ENCODE peak calls at places on chromosomes 13 and 19, in six cellular contexts. H, Y, S, K, O and Z are unnamed samples.

GRCh38 chr13:68170961-68171360 is 940.8 kb upstream of the PCDH9 start:
- DNase-seq in S (no peak), Y (no peak), K (no peak), O (no peak), H (no peak), Z (no peak)

GRCh38 chr13:32300406-32300805 is 14.8 kb downstream of the ZAR1L start:
- DNase-seq in H (no peak), Y (no peak), O (no peak), S (no peak), K (no peak), Z (no peak)

GRCh38 chr19:5093297-5093858 is 124.5 kb downstream of the KDM4B start:
- DNase-seq in K (no peak), O (no peak), H (no peak), Y (no peak), S (no peak), Z (no peak)

GRCh38 chr13:100302391-100302790 is 213.5 kb downstream of the PCCA start:
- DNase-seq in K (no peak), O (no peak), Y (no peak), S (no peak), H (no peak), Z (no peak)

GRCh38 chr13:94309997-94310842 is 169.3 kb downstream of the DCT start:
- DNase-seq in Y (no peak), O (peak), S (no peak), K (no peak), H (no peak), Z (no peak)

GRCh38 chr19:35302446-35302845 is 10.5 kb downstream of the MAG start:
- DNase-seq in O (no peak), K (no peak), H (no peak), S (no peak), Y (no peak), Z (no peak)

GRCh38 chr13:53160211-53160610 is 131.6 kb downstream of the OLFM4 start:
- DNase-seq in Y (no peak), S (no peak), H (no peak), O (no peak), K (no peak), Z (no peak)

GRCh38 chr13:42266464-42266863 is 5.5 kb upstream of the AKAP11 start:
- DNase-seq in S (no peak), O (peak), K (no peak), H (no peak), Y (no peak), Z (no peak)

GRCh38 chr13:51525567-51526165 is 58.6 kb upstream of the WDFY2 start:
- DNase-seq in O (no peak), H (no peak), S (no peak), K (no peak), Y (no peak), Z (no peak)

GRCh38 chr13:99721606-99722384 is 220.5 kb downstream of the TM9SF2 start:
- DNase-seq in S (no peak), O (no peak), H (no peak), K (no peak), Y (no peak), Z (no peak)

GRCh38 chr19:34313188-34313587 is 51.8 kb upstream of the GPI start:
- DNase-seq in H (no peak), Y (no peak), S (no peak), O (peak), K (no peak), Z (no peak)

GRCh38 chr19:17236414-17236716 is 9.4 kb downstream of the NR2F6 start:
- DNase-seq in K (no peak), O (no peak), S (no peak), H (no peak), Y (no peak), Z (no peak)

GRCh38 chr19:49987159-49987698 is 26.3 kb upstream of the SIGLEC11 start:
- DNase-seq in O (peak), H (peak), Y (peak), K (peak), S (peak), Z (peak)

GRCh38 chr13:76861859-76862258 is 24.3 kb downstream of the KCTD12 start:
- DNase-seq in Y (no peak), H (no peak), K (no peak), O (no peak), S (no peak), Z (no peak)

GRCh38 chr19:29810504-29810871 is 1.3 kb upstream of the CCNE1 start:
- DNase-seq in S (no peak), Y (no peak), H (no peak), K (no peak), O (no peak), Z (no peak)

GRCh38 chr13:99174533-99175100 is 26.0 kb upstream of the UBAC2 start:
- DNase-seq in K (no peak), S (no peak), H (no peak), O (no peak), Y (no peak), Z (no peak)

GRCh38 chr13:23098508-23098907 is 82.3 kb upstream of the SGCG start:
- DNase-seq in Y (no peak), H (no peak), S (no peak), K (no peak), O (no peak), Z (no peak)

GRCh38 chr13:99565478-99566124 is 64.3 kb downstream of the TM9SF2 start:
- DNase-seq in K (no peak), H (no peak), Y (no peak), S (no peak), O (no peak), Z (no peak)

GRCh38 chr13:43316997-43317396 is 293.6 kb downstream of the DNAJC15 start:
- DNase-seq in S (no peak), Y (no peak), H (no peak), K (no peak), O (peak), Z (no peak)

GRCh38 chr19:1407662-1408299 is 395 bp downstream of the DAZAP1 start:
- DNase-seq in H (peak), Y (no peak), S (no peak), O (no peak), K (no peak), Z (peak)

GRCh38 chr13:77492982-77493381 is 42.5 kb upstream of the SCEL start:
- DNase-seq in H (no peak), K (no peak), S (no peak), Y (no peak), O (peak), Z (no peak)

GRCh38 chr13:92572190-92572589 is 654.4 kb upstream of the GPC6 start:
- DNase-seq in O (no peak), K (no peak), Y (no peak), S (no peak), H (no peak), Z (no peak)

GRCh38 chr13:92578358-92578757 is 648.2 kb upstream of the GPC6 start:
- DNase-seq in H (no peak), Y (no peak), K (no peak), S (no peak), O (no peak), Z (no peak)

GRCh38 chr13:92574499-92574898 is 652.1 kb upstream of the GPC6 start:
- DNase-seq in H (no peak), O (no peak), Y (no peak), K (no peak), S (no peak), Z (no peak)

GRCh38 chr13:92575782-92576181 is 650.8 kb upstream of the GPC6 start:
- DNase-seq in K (no peak), H (no peak), S (no peak), Y (no peak), O (no peak), Z (no peak)

GRCh38 chr13:92573467-92574057 is 653.0 kb upstream of the GPC6 start:
- DNase-seq in Y (no peak), H (no peak), O (peak), K (no peak), S (no peak), Z (peak)
- TF ChIP-seq CTCF in Y (no peak), H (no peak), O (peak), K (peak), S (no peak), Z (peak)

DNA sequence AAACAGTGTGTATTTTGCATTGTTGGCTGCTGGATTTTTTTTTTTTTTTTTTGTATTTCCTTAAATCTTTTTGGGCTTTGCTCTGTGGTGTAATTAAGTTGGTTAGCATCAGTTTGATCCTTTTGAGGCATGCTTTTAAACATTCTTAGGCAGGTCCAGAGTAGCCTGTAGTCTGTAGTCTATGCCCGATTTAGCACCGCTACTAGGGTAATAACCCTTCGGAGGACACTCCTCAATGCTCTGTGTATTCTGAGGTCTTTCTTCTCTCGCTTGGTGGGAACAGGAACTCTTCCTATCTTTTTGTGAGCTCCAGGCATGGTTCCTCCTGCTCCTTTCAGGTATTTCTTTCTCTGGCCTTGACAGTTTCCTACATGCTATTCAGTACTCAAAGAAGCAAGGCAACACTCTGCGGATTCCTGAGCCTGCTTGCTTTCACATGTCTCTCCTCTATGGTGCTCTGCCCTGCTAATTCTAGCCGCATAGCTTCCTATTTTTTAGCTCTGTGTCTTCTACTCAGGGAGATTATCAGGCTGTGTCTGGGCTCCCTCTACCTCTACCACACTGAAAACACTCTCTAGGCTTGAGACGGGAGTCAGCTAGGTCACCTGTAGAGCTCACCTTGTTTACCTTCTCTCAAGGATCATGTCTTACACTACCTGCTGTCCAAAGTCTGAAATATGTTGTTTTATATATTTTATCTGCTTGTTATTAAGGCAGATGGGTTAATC is 195.1 kb downstream of the NDFIP2 start:
- DNase-seq in O (no peak), H (no peak), Y (no peak), S (no peak), K (no peak), Z (no peak)
- TF ChIP-seq CTCF in O (no peak), H (no peak), Y (no peak), S (no peak), K (no peak), Z (no peak)

DNA sequence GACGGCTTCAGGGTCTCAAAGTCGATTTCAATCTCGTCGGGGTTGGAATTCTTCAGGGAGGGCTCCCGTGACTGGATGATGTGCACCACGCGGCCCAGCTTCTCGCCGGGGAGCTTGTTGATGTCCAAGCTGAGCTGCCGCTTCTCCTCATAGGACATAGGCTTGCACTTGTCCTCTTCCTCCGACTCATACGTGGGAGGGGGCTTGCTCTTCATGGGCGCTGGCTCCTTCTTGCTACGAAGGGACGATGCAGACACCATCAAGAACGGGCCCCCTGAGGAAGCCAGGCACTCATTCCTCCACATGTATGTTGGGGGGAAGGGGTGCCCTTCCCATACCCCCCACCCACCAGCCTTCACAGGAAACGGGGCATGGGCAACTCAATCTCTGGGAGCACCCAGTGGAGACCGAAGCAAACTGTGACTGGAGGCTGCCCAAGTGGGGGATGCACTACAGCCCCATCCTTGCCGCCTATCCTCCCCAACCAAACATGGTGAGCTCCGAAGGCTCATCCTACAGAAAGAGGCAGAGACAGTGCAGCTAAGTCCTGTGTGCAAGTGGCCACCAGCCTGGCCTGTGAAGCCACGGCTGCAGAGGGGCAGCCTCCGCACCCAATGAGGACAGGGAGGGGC is 23.2 kb upstream of the EPHX3 start:
- DNase-seq in O (no peak), K (no peak), S (no peak), H (no peak), Y (no peak), Z (no peak)
- TF ChIP-seq CTCF in O (no peak), K (no peak), S (no peak), H (no peak), Y (no peak), Z (no peak)

GRCh38 chr19:3236272-3236671 is 11.8 kb downstream of the CELF5 start:
- DNase-seq in O (no peak), K (no peak), H (no peak), S (no peak), Y (no peak), Z (no peak)

GRCh38 chr19:3238066-3238561 is 13.7 kb downstream of the CELF5 start:
- DNase-seq in Y (no peak), H (no peak), O (no peak), K (no peak), S (no peak), Z (no peak)

GRCh38 chr19:3233116-3233515 is 8.7 kb downstream of the CELF5 start:
- DNase-seq in H (no peak), O (no peak), S (no peak), Y (no peak), K (no peak), Z (no peak)

GRCh38 chr19:3233831-3234230 is 9.4 kb downstream of the CELF5 start:
- DNase-seq in S (no peak), O (no peak), Y (no peak), H (no peak), K (no peak), Z (no peak)

DNA sequence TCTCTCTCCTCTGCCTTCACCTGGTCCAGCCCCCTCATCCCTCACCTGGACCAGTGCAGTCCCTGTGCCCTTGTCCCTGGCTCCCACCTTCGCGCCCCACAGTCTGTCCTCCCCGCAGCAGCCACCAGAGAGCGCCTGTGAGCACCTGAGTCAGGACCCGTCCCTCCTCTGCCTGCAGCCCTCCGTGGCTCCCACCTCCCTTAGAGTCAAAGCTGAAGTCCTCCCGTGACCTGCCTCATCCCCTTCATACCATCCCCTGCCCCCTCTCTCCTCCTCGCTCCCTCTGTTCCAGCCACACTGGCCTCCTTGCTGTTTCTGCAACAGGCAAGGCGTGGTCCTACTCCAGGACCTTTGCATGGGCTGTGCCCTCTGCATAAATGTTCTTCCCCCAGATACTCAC is 10.3 kb downstream of the CELF5 start:
- DNase-seq in H (no peak), Y (no peak), S (no peak), K (no peak), O (no peak), Z (no peak)
- TF ChIP-seq CTCF in H (no peak), Y (no peak), S (no peak), K (peak), O (peak), Z (peak)

GRCh38 chr13:21557995-21558394 is 46.0 kb downstream of the MICU2 start:
- DNase-seq in H (no peak), S (no peak), O (peak), K (no peak), Y (no peak), Z (no peak)
- TF ChIP-seq CTCF in H (peak), S (no peak), O (peak), K (peak), Y (peak), Z (peak)

DNA sequence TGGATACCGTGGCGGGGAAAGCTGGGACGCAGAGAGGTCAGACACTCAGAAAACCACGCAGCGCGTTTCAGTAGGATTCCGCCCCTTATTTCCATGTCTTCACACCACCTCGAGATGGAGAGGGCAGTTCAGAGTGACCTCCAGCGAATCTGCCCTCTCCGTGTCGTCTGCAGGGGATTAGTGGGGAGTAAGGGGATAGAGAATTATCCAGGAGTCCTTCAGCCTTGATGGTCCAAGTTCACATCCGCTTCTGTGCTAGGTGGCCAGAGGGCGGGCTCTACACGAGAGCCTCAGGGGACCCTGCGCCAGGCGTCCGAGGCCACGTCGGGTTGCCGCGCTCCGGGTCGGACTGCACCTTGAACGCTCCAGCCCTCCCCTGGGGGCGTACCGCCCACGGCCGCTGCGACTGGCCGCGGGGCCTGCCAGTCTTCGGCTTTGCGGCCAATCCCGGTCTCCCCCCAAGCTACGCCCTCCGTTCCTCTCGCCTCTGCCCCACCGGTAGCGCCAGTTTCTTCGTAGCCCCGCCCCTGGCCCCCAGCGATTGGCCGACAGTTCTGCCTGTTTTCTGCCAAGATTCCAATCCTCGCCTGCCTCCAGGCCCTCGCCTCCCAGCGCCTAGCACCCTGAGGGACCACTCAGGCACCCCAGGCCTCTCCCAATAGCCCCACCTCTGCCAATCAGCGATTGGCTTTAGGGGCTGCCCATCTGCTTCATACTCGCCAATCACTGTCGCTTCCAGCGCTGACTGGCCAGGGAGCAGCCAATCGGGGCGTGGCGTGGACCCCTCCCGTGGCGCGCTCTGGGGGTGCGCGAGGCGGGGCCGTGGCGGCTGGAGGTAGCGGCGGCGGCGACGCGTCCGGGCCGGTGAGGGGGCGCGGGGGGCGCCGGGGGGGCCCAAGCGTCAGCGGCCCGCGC is at the start of gene SLC25A42:
- DNase-seq in H (peak), K (peak), S (peak), Y (peak), O (peak), Z (peak)
- TF ChIP-seq CTCF in H (no peak), K (no peak), S (no peak), Y (no peak), O (no peak), Z (no peak)

DNA sequence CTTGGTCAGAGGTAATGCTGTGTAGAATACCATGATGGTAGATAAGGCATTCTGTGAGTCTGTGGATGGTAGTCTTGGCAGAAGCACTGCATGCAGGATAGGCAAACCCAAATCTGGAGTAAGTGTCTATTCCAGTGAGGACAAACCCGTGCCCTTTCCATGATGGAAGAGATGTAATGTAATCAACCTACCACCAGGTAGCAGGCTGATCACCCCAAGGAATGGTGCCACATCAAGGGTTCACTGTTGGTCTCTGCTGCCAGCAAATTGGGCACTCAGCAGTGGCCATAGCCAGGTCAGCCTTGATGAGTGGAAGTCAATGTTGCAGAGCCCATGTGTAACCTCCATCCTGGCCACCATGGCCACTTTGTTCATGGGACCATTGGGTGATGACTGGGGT is 155.0 kb downstream of the RAP2A start:
- DNase-seq in S (no peak), Y (no peak), H (no peak), K (no peak), O (no peak), Z (no peak)
- TF ChIP-seq CTCF in S (no peak), Y (no peak), H (no peak), K (no peak), O (no peak), Z (no peak)

GRCh38 chr13:81929988-81930387 is 1589.1 kb upstream of the SPRY2 start:
- DNase-seq in O (peak), Y (no peak), S (no peak), H (no peak), K (no peak), Z (no peak)
- TF ChIP-seq CTCF in O (peak), Y (no peak), S (no peak), H (no peak), K (peak), Z (peak)